ENCODE peak calls at places on chromosomes 12 and 14, in four cellular contexts. W is endothelial cell of umbilical vein, D is K562, A is A549. P is an unnamed sample.

GRCh38 chr12:85441740-85442139 is 161.7 kb downstream of the ALX1 start:
- DNase-seq in W (peak; percentile 52), D (no peak), A (peak; percentile 49), P (no peak)

GRCh38 chr12:78271546-78271945 is 440.9 kb downstream of the NAV3 start:
- DNase-seq in A (no peak), W (no peak), D (no peak), P (no peak)

GRCh38 chr12:76256341-76256740 is 91.9 kb downstream of the BBS10 start:
- DNase-seq in A (no peak), D (no peak), W (no peak), P (no peak)

GRCh38 chr14:61601923-61602732 is 93.2 kb upstream of the HIF1A start:
- DNase-seq in D (no peak), A (no peak), W (no peak), P (peak; percentile 70)

GRCh38 chr12:92737855-92738850 is 35.4 kb downstream of the PLEKHG7 start:
- DNase-seq in W (no peak), D (no peak), A (no peak), P (no peak)

GRCh38 chr14:36363704-36364103 is 43.3 kb upstream of the MBIP start:
- DNase-seq in D (no peak), A (no peak), W (no peak), P (no peak)

GRCh38 chr14:21647380-21647779 is 6.3 kb upstream of the OR4E2 start:
- DNase-seq in A (no peak), W (peak; percentile 35), D (no peak), P (no peak)

GRCh38 chr12:23380419-23381100 is 568.9 kb downstream of the SOX5 start:
- DNase-seq in D (no peak), W (no peak), A (no peak), P (no peak)

GRCh38 chr12:89950421-89950820 is 241.8 kb upstream of the ATP2B1 start:
- DNase-seq in W (no peak), A (no peak), D (no peak), P (no peak)

GRCh38 chr14:31893156-31893813 is 183.8 kb upstream of the ARHGAP5 start:
- DNase-seq in A (no peak), W (peak; percentile 74), D (no peak), P (no peak)

GRCh38 chr12:95789126-95790024 is 1.2 kb downstream of the NTN4 start:
- DNase-seq in A (peak; percentile 72), W (no peak), D (no peak), P (no peak)

GRCh38 chr12:2641209-2641608 is 153.6 kb upstream of the FKBP4 start:
- DNase-seq in W (peak; percentile 78), D (peak; percentile 44), A (peak; percentile 45), P (peak; percentile 40)

GRCh38 chr12:95788637-95789036 is 1.9 kb downstream of the NTN4 start:
- DNase-seq in A (no peak), D (no peak), W (peak; percentile 77), P (no peak)

GRCh38 chr12:46717848-46718247 is 107.9 kb downstream of the SLC38A4 start:
- DNase-seq in A (no peak), D (no peak), W (no peak), P (no peak)

GRCh38 chr14:40058916-40059897 is 627.0 kb upstream of the FBXO33 start:
- DNase-seq in W (no peak), D (no peak), A (no peak), P (peak; percentile 2)

GRCh38 chr12:89988156-89988555 is 279.5 kb upstream of the ATP2B1 start:
- DNase-seq in W (no peak), A (no peak), D (no peak), P (no peak)

GRCh38 chr12:132638541-132639408 is 20.2 kb downstream of the P2RX2 start:
- DNase-seq in W (peak; percentile 59), D (peak; percentile 46), A (peak; percentile 67), P (peak; percentile 56)

GRCh38 chr14:68391292-68392014 is 401.4 kb downstream of the ZFP36L1 start:
- DNase-seq in D (no peak), A (no peak), W (peak; percentile 69), P (no peak)

GRCh38 chr12:47995976-47996375 is 8.3 kb downstream of the COL2A1 start:
- DNase-seq in D (no peak), W (peak; percentile 25), A (no peak), P (no peak)

GRCh38 chr14:64891839-64892375 is 12.2 kb upstream of the SPTB start:
- DNase-seq in A (peak; percentile 80), D (no peak), W (peak; percentile 72), P (peak; percentile 77)

GRCh38 chr12:119725523-119725922 is 57.6 kb downstream of the PRKAB1 start:
- DNase-seq in A (no peak), D (no peak), W (no peak), P (no peak)

GRCh38 chr14:76654573-76654955 is 106.7 kb upstream of the VASH1 start:
- DNase-seq in W (no peak), A (no peak), D (no peak), P (no peak)

GRCh38 chr12:95990136-95990535 is 6.0 kb downstream of the HAL start:
- DNase-seq in W (no peak), D (no peak), A (no peak), P (no peak)

GRCh38 chr14:26204954-26205479 is 392.8 kb downstream of the NOVA1 start:
- DNase-seq in D (no peak), W (peak; percentile 48), A (no peak), P (no peak)

GRCh38 chr12:109018276-109018675 is 2.6 kb downstream of the SVOP start:
- DNase-seq in D (no peak), W (no peak), A (no peak), P (no peak)

GRCh38 chr12:109010259-109010658 is 10.6 kb downstream of the SVOP start:
- DNase-seq in D (no peak), W (no peak), A (no peak), P (no peak)

GRCh38 chr12:109016978-109017377 is 3.9 kb downstream of the SVOP start:
- DNase-seq in A (no peak), D (no peak), W (no peak), P (no peak)

GRCh38 chr12:109016016-109016415 is 4.9 kb downstream of the SVOP start:
- DNase-seq in D (no peak), A (no peak), W (no peak), P (no peak)

DNA sequence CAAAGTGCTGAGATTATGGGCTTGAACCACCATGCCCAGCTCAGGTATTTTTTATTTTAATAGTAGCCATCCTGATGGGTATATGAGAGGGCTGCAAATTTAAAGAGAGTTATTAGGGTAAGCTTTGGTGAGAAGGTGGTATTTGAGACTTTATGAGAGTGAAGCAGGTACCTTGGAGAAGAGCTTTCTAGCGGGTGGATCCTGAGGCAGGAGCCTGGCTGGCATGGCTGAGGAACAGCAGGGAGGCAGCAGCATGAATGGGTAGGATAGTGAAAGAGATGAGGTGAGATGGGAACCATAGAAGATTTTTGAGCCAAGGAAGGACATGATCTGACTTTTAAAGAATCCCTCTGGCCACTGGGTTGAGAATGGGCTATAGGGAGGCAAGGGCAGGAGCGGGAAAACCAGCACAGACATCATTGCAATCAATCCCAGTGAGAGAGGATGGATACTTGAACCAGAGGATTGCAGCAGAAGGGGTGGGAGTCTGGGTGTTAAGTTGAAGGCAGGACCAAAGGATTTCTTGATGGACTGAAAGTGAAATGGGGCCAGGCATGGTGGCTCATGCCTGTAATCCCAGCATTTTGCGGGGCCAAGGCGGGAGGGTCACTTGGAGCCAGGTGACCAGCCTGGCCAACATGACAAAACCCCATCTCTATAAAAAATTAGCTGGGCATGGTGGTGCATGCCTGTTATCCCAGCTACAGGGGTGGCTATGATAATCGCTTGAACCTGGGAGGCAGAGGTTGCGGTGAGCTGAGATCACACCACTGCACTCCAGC is 5.7 kb downstream of the SVOP start:
- DNase-seq in D (no peak), A (no peak), W (no peak), P (no peak)
- TF ChIP-seq MYC in D (no peak), A (no peak), W (no peak), P (no peak)

GRCh38 chr14:96225745-96226151 is 21.1 kb downstream of the BDKRB2 start:
- DNase-seq in A (peak; percentile 41), D (no peak), W (no peak), P (no peak)
- TF ChIP-seq CTCF in A (no peak), D (no peak), W (no peak), P (no peak)

DNA sequence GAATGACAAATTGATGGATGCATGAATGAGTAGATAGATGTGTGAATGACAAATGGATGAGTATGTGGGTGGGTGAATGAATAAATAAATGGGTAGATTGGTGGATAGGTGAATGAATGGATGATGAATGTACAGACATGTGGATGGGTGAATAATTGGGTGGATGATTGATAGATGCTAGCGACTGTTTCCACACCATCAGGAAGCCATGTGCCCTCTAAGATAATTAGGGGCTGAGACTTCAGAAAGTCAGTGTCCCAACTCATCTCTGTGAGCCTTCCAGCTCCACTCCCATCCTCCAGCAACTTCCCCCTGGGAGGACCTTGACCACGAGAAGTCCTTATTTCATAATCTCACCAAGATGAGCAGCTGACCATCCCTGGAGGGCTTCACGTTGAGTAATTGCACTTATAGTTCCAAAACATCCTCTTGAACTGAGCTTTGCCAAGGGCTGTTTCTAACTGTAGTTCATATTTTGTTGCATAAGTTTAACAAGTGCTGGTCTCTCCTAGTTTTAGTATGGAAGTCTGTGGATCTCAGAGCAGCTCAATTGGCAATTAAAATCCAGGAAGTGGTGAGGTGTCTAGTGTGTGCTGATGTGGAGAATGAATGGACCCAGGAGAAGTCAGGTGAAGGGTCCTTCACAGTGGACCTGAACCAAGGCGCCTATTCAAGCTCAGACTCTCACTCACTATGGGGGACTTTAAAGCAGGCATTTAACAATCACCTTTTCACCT is 295.8 kb downstream of the ADGRD1 start:
- DNase-seq in W (no peak), A (peak; percentile 80), D (no peak), P (peak; percentile 76)
- TF ChIP-seq MYC in W (no peak), A (no peak), D (no peak), P (no peak)

GRCh38 chr12:110907583-110907982 is 12.8 kb downstream of the MYL2 start:
- DNase-seq in D (no peak), A (no peak), W (no peak), P (no peak)

GRCh38 chr12:110906985-110907384 is 13.4 kb downstream of the MYL2 start:
- DNase-seq in D (no peak), A (peak; percentile 33), W (no peak), P (no peak)

GRCh38 chr12:110908377-110909136 is 11.8 kb downstream of the MYL2 start:
- DNase-seq in A (no peak), D (no peak), W (no peak), P (no peak)

GRCh38 chr12:110906516-110906915 is 13.9 kb downstream of the MYL2 start:
- DNase-seq in D (no peak), W (no peak), A (no peak), P (no peak)

DNA sequence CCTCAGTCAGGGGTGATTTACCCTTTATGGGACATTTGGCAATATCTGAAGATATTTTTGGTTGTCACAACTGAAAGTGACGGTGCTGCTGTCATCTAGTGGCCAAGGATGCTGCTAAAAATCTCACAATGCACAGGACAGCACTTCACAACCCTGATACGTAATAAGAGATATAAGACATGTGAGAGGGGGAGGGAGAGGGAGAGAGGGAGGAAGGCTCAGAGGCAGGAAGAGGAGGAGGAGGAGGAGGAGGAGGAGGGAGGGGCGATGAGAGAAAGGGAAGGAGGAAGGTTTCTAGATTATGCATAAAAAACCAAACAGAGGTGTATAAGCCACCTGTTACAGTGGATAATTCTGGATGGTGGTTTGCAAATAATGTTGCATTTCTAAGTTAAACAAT is 14.3 kb downstream of the MYL2 start:
- DNase-seq in D (no peak), W (no peak), A (no peak), P (peak; percentile 72)
- TF ChIP-seq CTCF in D (peak; percentile 21), W (no peak), A (no peak), P (peak; percentile 39)